ENCODE peak calls at places on chromosome 10, in four cellular contexts. D, P, L and M are unnamed samples.

GRCh38 chr10:102504179-102504975 is 605 bp downstream of the SUFU start:
- DNase-seq in D (peak; percentile 74), P (peak; percentile 52), L (peak; percentile 80), M (peak; percentile 70)

GRCh38 chr10:86963341-86963919 is 4.9 kb upstream of the ADIRF start:
- DNase-seq in D (no peak), P (no peak), L (peak; percentile 34), M (no peak)

GRCh38 chr10:32790483-32790882 is 167.5 kb downstream of the ITGB1 start:
- DNase-seq in D (no peak), P (no peak), L (no peak), M (no peak)

GRCh38 chr10:36349445-36350063 is 707.5 kb upstream of the FZD8 start:
- DNase-seq in D (no peak), P (peak; percentile 87), L (no peak), M (no peak)

GRCh38 chr10:130542761-130543160 is 406.6 kb downstream of the GLRX3 start:
- DNase-seq in D (no peak), P (no peak), L (no peak), M (no peak)

GRCh38 chr10:103534621-103535498 is 41.4 kb downstream of the NEURL1 start:
- DNase-seq in D (no peak), P (no peak), L (no peak), M (peak; percentile 13)

GRCh38 chr10:42753126-42753506 is 29.5 kb upstream of the BMS1 start:
- DNase-seq in D (peak; percentile 67), P (peak; percentile 78), L (peak; percentile 96), M (peak; percentile 92)

GRCh38 chr10:43026039-43026973 is 50.6 kb upstream of the RET start:
- DNase-seq in D (no peak), P (no peak), L (peak; percentile 82), M (peak; percentile 83)

GRCh38 chr10:79149662-79150443 is 81.1 kb downstream of the ZMIZ1 start:
- DNase-seq in D (no peak), P (peak; percentile 68), L (no peak), M (peak; percentile 67)

GRCh38 chr10:123109466-123109865 is 26.3 kb upstream of the HMX3 start:
- DNase-seq in D (no peak), P (no peak), L (no peak), M (no peak)

GRCh38 chr10:35268791-35269257 is 67.5 kb upstream of the CCNY start:
- DNase-seq in D (no peak), P (no peak), L (no peak), M (no peak)

GRCh38 chr10:49745756-49746155 is 16.4 kb downstream of the OGDHL start:
- DNase-seq in D (no peak), P (no peak), L (no peak), M (no peak)

GRCh38 chr10:35096312-35096711 is 6.2 kb upstream of the CUL2 start:
- DNase-seq in D (no peak), P (no peak), L (no peak), M (no peak)

GRCh38 chr10:115998301-115998700 is 274.7 kb downstream of the GFRA1 start:
- DNase-seq in D (no peak), P (no peak), L (no peak), M (no peak)

GRCh38 chr10:117131390-117132327 is 6.4 kb downstream of the VAX1 start:
- DNase-seq in D (no peak), P (no peak), L (peak; percentile 62), M (peak; percentile 61)

GRCh38 chr10:112637901-112638300 is 190.9 kb downstream of the VTI1A start:
- DNase-seq in D (no peak), P (no peak), L (no peak), M (no peak)

GRCh38 chr10:102509387-102509786 is 5.6 kb downstream of the SUFU start:
- DNase-seq in D (no peak), P (no peak), L (no peak), M (no peak)

GRCh38 chr10:131141645-131142445 is 169.7 kb downstream of the TCERG1L start:
- DNase-seq in D (no peak), P (no peak), L (no peak), M (no peak)

GRCh38 chr10:85918371-85918770 is 448.2 kb downstream of the GRID1 start:
- DNase-seq in D (no peak), P (no peak), L (no peak), M (no peak)

GRCh38 chr10:132330486-132330833 is 1.5 kb upstream of the LRRC27 start:
- DNase-seq in D (no peak), P (no peak), L (no peak), M (no peak)

GRCh38 chr10:132329565-132330485 is 2.2 kb upstream of the LRRC27 start:
- DNase-seq in D (no peak), P (peak; percentile 73), L (no peak), M (no peak)

GRCh38 chr10:132326925-132327324 is 5.1 kb upstream of the LRRC27 start:
- DNase-seq in D (no peak), P (no peak), L (no peak), M (no peak)

GRCh38 chr10:132328130-132328529 is 3.9 kb upstream of the LRRC27 start:
- DNase-seq in D (no peak), P (no peak), L (no peak), M (no peak)

GRCh38 chr10:132328738-132329137 is 3.3 kb upstream of the LRRC27 start:
- DNase-seq in D (no peak), P (no peak), L (no peak), M (no peak)
- H2BK12ac ChIP-seq in D (no peak overlapping the region), P (no peak overlapping the region), L (no peak overlapping the region), M (no peak overlapping the region)

DNA sequence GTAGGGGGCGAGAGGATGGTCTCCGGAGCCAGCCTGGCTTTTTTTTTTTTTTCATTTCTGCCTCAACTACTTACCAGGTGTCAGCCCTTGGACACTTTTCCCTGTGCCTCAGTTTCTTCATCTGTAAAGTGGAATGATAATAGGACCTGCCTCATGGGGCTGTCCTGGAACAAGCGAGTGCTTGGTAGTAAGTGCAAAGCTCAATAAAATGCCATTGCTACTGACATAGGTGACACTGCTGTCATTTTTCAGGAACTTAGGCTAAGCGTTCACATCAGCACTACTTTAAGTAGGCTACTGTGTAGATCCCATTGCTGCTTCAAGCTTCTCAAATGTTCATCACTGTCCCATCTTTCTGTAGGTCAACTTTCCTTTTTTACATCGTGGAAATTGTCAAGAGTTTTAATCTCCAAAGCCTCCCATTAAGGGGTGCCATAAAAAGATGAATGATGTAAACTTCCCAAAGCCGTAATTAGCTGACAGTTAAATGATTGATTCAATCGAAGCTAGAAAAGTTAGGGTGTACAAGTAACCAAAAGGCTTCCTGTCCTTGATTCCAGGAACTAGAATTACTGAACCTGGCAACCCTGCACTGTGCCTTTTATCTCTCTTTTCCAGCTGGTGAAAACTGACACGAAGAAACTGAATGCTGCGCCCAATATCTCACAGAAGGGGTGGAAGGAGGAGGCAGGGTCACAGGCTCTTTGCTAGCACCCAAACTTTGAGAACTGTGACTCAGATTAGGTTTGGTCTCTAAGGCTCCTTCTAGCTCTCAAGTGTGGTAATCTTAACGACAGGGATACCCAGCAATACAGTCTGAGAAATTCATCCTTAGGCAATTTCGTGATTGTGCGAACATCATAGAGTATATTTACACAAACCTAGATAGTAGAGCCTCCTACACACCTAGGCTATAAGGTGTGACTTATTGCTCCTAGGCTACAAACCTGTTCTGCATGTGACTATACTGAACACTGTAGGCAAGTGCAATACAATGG is 853 bp upstream of the USP6NL start:
- DNase-seq in D (no peak), P (peak; percentile 24), L (no peak), M (no peak)
- H2BK15ac ChIP-seq in D (no peak overlapping the region), P (no peak overlapping the region), L (no peak overlapping the region), M (no peak overlapping the region)

GRCh38 chr10:3481496-3481895 is 303.5 kb downstream of the KLF6 start:
- DNase-seq in D (no peak), P (no peak), L (no peak), M (no peak)

GRCh38 chr10:3482200-3482993 is 302.6 kb downstream of the KLF6 start:
- DNase-seq in D (peak; percentile 64), P (peak; percentile 97), L (no peak), M (no peak)

GRCh38 chr10:3481000-3481335 is 304.0 kb downstream of the KLF6 start:
- DNase-seq in D (no peak), P (no peak), L (no peak), M (no peak)

GRCh38 chr10:3478632-3479240 is 306.2 kb upstream of the PITRM1 start:
- DNase-seq in D (no peak), P (no peak), L (no peak), M (no peak)

GRCh38 chr10:3480281-3480999 is 304.6 kb downstream of the KLF6 start:
- DNase-seq in D (no peak), P (no peak), L (no peak), M (no peak)
- H2BK12ac ChIP-seq in D (no peak overlapping the region), P (peak overlapping the region; percentile 30), L (no peak overlapping the region), M (no peak overlapping the region)

DNA sequence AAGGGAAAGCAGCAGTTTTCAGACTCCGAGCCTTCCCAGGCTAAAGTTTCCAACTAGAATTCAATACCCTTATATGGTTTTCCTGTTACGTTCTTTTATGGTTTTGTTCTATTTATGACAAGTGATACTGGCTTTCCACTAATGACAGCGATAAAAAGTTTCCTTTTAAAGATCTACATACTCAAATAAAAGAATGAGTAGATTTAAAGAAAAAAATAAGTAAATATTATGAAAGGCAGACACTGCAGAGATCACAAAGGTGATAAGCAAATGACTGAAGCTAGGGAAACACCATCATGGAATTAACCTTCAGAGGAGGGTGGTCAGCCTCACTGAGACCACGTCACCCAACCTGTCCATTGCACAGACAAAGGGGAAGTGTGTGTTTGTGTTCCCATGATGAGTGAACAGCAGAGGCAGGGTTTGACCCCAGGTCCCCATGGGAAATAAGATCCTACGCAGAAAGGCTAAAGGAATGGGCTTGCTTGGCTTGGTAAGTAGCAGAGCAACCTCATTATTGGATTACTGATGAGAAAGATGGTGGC is 4.0 kb downstream of the VSIR start:
- DNase-seq in D (no peak), P (no peak), L (no peak), M (no peak)
- H2BK15ac ChIP-seq in D (no peak overlapping the region), P (peak overlapping the region; percentile 54), L (no peak overlapping the region), M (no peak overlapping the region)

GRCh38 chr10:6163364-6164270 is 39.1 kb upstream of the PFKFB3 start:
- DNase-seq in D (peak; percentile 59), P (peak; percentile 83), L (peak; percentile 94), M (peak; percentile 80)

GRCh38 chr10:6165221-6165725 is 37.5 kb upstream of the PFKFB3 start:
- DNase-seq in D (no peak), P (no peak), L (no peak), M (no peak)

GRCh38 chr10:6162589-6163356 is 40.0 kb upstream of the PFKFB3 start:
- DNase-seq in D (no peak), P (peak; percentile 44), L (no peak), M (peak; percentile 53)

GRCh38 chr10:6161913-6162312 is 40.8 kb upstream of the PFKFB3 start:
- DNase-seq in D (no peak), P (peak; percentile 74), L (no peak), M (no peak)

DNA sequence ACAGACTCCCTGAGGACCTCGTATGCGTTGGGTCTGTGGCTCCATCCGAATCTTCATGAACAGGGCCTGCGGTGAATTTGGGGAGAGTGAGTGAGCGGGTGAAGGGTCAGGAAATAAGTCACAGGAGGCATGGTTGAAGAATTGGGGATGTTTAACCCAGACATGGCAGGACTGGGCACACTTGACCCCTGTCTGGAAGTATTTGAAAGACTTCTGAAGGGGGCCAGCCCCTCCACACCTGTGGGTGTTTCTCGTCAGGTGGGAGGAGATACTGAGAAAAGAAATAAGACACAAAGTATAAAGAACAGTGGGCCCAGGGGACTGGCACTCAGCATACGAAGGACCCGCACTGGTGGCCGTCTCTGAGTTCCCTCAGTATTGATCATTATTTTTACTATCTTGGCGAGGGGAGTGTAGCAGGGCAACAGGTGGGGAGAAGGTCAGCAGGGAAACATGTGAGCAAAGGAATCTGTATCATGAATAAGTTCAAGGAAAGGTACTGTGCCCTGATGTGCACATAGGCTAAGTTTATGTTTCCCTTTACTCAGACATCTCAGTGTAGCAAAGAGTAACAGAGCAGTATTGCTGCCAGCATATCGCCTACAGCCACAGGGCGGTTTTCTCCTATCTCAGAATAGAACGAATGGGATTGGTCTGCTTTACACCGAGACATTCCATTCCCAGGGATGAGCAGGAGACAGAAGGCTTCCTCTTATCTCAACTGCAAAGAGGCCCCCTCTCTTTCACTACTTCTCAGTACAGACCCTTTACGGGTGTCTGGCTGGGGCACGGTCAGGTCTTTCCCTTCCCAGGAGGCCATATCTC is 38.2 kb upstream of the PFKFB3 start:
- DNase-seq in D (no peak), P (peak; percentile 46), L (no peak), M (no peak)
- H2BK12ac ChIP-seq in D (no peak overlapping the region), P (no peak overlapping the region), L (no peak overlapping the region), M (no peak overlapping the region)